ENCODE peak calls at places on chromosomes 1 and 21, in five cellular contexts. Q is nephron progenitor cell, A is cardiac fibroblast, J is GM12865, K is astrocyte of the spinal cord. D is an unnamed sample.

GRCh38 chr1:33306561-33307493 is 14.1 kb downstream of the A3GALT2 start:
- DNase-seq in K (no peak), Q (no peak), A (peak), J (no peak), D (peak)

GRCh38 chr1:47703161-47703825 is 265.4 kb downstream of the FOXD2 start:
- DNase-seq in Q (peak), J (no peak), A (peak), K (no peak), D (no peak)

GRCh38 chr21:32653326-32653901 is 41.2 kb upstream of the CFAP298 start:
- DNase-seq in Q (peak), A (peak), K (peak), J (peak), D (peak)

GRCh38 chr1:197519741-197520334 is 251.8 kb downstream of the CRB1 start:
- DNase-seq in K (peak), Q (no peak), A (peak), J (peak), D (peak)

GRCh38 chr1:160798439-160798838 is 2.5 kb downstream of the LY9 start:
- DNase-seq in Q (no peak), A (no peak), J (no peak), K (no peak), D (no peak)

GRCh38 chr21:31343680-31344480 is at the start of gene TIAM1:
- DNase-seq in A (peak), K (peak), J (no peak), Q (peak), D (peak)

GRCh38 chr1:164983023-164983650 is 373.4 kb downstream of the LMX1A start:
- DNase-seq in A (no peak), K (no peak), J (no peak), Q (peak), D (no peak)

GRCh38 chr1:168121314-168122029 is 15.3 kb downstream of the GPR161 start:
- DNase-seq in A (peak), Q (no peak), J (no peak), K (peak), D (peak)

GRCh38 chr1:26697978-26698849 is 2.4 kb downstream of the ARID1A start:
- DNase-seq in Q (peak), A (peak), J (peak), K (peak), D (peak)

GRCh38 chr1:39670689-39671088 is 1.2 kb downstream of the NT5C1A start:
- DNase-seq in Q (no peak), A (no peak), K (no peak), J (no peak), D (no peak)

GRCh38 chr1:203176744-203177460 is 1.3 kb upstream of the MYBPH start:
- DNase-seq in J (no peak), A (no peak), Q (no peak), K (no peak), D (no peak)

GRCh38 chr1:118963456-118964430 is 24.4 kb downstream of the TBX15 start:
- DNase-seq in J (no peak), K (peak), Q (no peak), A (peak), D (peak)

GRCh38 chr1:155974208-155975165 is 3.9 kb downstream of the ARHGEF2 start:
- DNase-seq in Q (no peak), J (no peak), K (no peak), A (no peak), D (no peak)

GRCh38 chr1:64502924-64503323 is 33.0 kb downstream of the CACHD1 start:
- DNase-seq in K (no peak), A (no peak), J (no peak), Q (no peak), D (no peak)

GRCh38 chr1:156859523-156860112 is 701 bp upstream of the INSRR start:
- DNase-seq in J (peak), K (peak), Q (peak), A (peak), D (peak)

GRCh38 chr1:151832318-151832984 is 849 bp upstream of the RORC start:
- DNase-seq in Q (no peak), A (peak), J (no peak), K (no peak), D (peak)

GRCh38 chr1:30692201-30692947 is 31.0 kb downstream of the MATN1 start:
- DNase-seq in K (no peak), A (no peak), J (no peak), Q (no peak), D (no peak)

GRCh38 chr1:202110977-202111376 is 11.7 kb upstream of the GPR37L1 start:
- DNase-seq in K (no peak), J (no peak), A (no peak), Q (no peak), D (no peak)

GRCh38 chr1:46489638-46490602 is at the start of gene DMBX1:
- DNase-seq in K (no peak), J (peak), Q (peak), A (peak), D (no peak)

GRCh38 chr1:246434335-246434734 is 72.7 kb downstream of the SMYD3 start:
- DNase-seq in K (no peak), J (no peak), Q (no peak), A (no peak), D (no peak)

GRCh38 chr1:3293563-3294080 is 160.8 kb upstream of the ARHGEF16 start:
- DNase-seq in A (no peak), Q (no peak), K (no peak), J (no peak), D (no peak)

GRCh38 chr1:99590578-99591209 is 55.2 kb upstream of the PALMD start:
- DNase-seq in J (peak), Q (no peak), K (peak), A (peak), D (peak)

GRCh38 chr1:226977973-226978344 is 37.9 kb downstream of the COQ8A start:
- DNase-seq in J (no peak), Q (no peak), K (no peak), A (no peak), D (no peak)

GRCh38 chr1:178137238-178137637 is 43.3 kb downstream of the RASAL2 start:
- DNase-seq in K (no peak), A (peak), Q (no peak), J (no peak), D (no peak)

GRCh38 chr1:23980725-23981063 is 567 bp upstream of the SRSF10 start:
- DNase-seq in J (peak), Q (peak), K (peak), A (no peak), D (no peak)

GRCh38 chr1:19010995-19011696 is 54.7 kb upstream of the IFFO2 start:
- DNase-seq in Q (no peak), K (peak), J (peak), A (peak), D (peak)

GRCh38 chr21:37503848-37504467 is 137.4 kb downstream of the DYRK1A start:
- DNase-seq in K (peak), Q (no peak), A (peak), J (no peak), D (peak)

GRCh38 chr1:234725177-234726132 is 115.5 kb upstream of the IRF2BP2 start:
- DNase-seq in K (peak), J (peak), A (peak), Q (no peak), D (peak)

GRCh38 chr1:18643154-18644012 is 12.7 kb downstream of the PAX7 start:
- DNase-seq in K (no peak), Q (no peak), J (no peak), A (no peak), D (no peak)

GRCh38 chr21:17819878-17820232 is 699 bp upstream of the C21orf91 start:
- DNase-seq in A (no peak), K (no peak), J (peak), Q (no peak), D (no peak)

GRCh38 chr1:243846761-243847160 is 3.3 kb downstream of the AKT3 start:
- DNase-seq in A (no peak), K (no peak), Q (no peak), J (no peak), D (no peak)

GRCh38 chr1:236759252-236759859 is 35.7 kb upstream of the MTR start:
- DNase-seq in J (peak), A (peak), K (peak), Q (peak), D (peak)

GRCh38 chr1:25799758-25800537 is at the start of gene SELENON:
- DNase-seq in J (no peak), K (peak), A (peak), Q (peak), D (peak)

DNA sequence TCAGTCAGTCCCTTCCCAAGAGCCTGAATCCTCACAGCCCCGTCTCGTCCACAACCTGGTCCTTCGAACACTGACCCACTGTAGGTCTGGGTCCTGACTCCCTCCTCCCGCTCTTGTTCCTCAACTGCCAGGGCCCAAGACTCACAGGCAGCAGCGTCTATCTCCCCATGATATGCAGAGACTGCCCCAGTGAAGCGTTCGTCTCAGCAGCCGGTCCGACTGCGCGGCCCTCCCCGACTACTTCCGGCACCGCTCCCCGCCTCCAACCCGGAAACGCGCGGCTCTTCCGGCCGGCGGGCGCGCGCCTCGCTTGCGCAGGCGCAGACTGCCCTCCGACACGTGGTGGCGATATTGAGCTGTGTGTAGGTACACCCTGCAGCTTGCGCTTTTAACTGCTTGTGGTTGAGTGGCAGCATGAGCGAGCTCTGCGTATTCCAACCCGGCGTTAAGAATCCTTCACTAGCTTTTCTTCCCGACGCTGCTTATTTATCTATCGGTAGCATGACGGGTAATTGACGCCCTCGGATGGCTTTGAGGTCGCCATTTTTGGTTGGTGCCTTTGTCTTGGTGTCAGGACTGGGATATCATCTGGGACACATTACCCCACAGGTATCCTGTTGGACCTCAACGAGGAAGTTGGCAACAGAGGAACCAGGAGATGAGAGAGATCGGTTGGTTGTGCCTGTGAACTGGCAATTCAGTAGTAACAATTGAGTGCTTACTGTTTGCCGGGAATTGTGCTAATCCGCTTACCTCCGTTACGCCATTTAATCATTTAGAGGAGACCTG is at the start of gene TAF12:
- DNase-seq in A (peak), Q (peak), K (peak), J (peak), D (peak)
- TF ChIP-seq CTCF in A (no peak), Q (peak), K (peak), J (peak), D (no peak)

GRCh38 chr1:248686815-248687214 is 15.8 kb downstream of the OR14I1 start:
- DNase-seq in J (peak), K (no peak), Q (no peak), A (no peak), D (no peak)
- TF ChIP-seq CTCF in J (peak), K (no peak), Q (no peak), A (no peak), D (no peak)

DNA sequence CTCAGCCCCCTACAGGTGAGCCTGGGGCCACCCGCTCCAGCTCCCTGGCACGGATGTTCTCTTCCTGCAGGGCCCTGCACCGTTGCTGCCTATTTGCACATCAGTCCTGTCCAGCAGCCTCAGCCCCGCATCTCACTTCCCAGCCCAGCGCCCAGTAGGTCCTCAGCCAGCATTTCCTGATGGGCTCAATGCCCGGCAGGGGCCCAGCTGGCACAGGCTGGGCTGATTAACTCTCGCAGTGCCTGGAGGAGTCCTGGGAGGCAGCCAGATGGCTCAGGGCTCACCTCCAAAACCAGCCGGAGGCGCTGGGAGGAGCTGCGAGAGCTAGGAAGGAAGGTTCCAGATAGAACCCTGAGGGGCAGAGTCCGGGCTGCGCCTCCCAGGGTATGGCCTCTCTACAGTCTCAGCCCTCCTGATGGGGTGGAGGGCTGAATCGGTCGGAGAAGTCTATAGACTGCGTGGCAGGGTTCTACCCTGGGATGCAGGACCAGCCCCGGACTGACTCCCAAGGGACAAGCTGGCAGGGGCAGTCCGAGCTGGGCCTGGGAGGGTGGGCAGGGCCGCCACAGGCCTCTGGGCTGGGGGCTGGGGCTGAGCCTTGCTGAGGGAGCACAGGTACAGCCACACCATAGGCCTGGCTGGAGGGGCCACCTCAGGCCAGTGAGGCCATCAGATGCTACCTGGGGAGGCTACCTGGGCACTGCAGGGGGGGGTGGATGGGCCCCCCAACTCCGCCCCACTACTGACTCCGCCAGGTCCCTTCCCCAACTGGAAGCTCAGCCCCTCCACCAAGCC is 19.2 kb upstream of the CLSTN1 start:
- DNase-seq in A (peak), J (no peak), Q (no peak), K (peak), D (peak)
- TF ChIP-seq CTCF in A (no peak), J (no peak), Q (no peak), K (peak), D (no peak)

GRCh38 chr1:54800899-54801759 is at the start of gene TTC22:
- DNase-seq in J (peak), K (no peak), Q (peak), A (no peak), D (no peak)
- TF ChIP-seq CTCF in J (peak), K (peak), Q (peak), A (peak), D (peak)

GRCh38 chr1:44810101-44810761 is 1.9 kb downstream of the BTBD19 start:
- DNase-seq in J (peak), Q (no peak), A (peak), K (peak), D (no peak)

GRCh38 chr1:44808938-44809917 is 905 bp downstream of the BTBD19 start:
- DNase-seq in K (peak), A (peak), J (peak), Q (no peak), D (peak)

GRCh38 chr1:44812822-44813543 is 4.7 kb downstream of the BTBD19 start:
- DNase-seq in J (no peak), Q (no peak), A (no peak), K (no peak), D (no peak)

GRCh38 chr1:44811714-44812151 is 3.4 kb downstream of the BTBD19 start:
- DNase-seq in A (peak), J (no peak), Q (no peak), K (peak), D (peak)

DNA sequence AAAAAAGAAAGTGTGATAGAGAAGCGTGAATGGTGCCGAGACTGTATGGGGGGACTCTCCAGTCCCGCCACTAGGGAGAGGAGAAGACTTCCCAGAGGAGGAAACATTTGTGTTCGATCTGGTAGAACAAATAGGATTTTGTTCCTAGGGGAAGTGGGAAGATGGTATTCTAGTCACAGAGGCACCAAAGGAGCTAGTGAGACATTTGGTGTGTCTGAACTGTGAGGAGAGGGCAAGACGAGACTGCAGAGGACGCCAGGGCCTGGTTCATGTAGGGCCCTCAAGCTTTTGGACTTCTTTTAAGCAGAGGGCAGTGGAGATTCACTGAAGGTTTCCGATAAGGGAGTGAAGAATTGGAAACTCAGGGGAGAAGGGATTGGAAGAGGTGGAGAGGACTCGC is 2.9 kb downstream of the BTBD19 start:
- DNase-seq in Q (no peak), A (no peak), J (no peak), K (no peak), D (no peak)
- TF ChIP-seq CTCF in Q (no peak), A (no peak), J (no peak), K (no peak), D (no peak)

GRCh38 chr1:180153032-180153431 is 1.6 kb upstream of the QSOX1 start:
- DNase-seq in A (no peak), J (no peak), Q (no peak), K (no peak), D (no peak)

GRCh38 chr1:180156201-180156600 is 1.5 kb downstream of the QSOX1 start:
- DNase-seq in Q (no peak), A (no peak), K (no peak), J (no peak), D (no peak)

GRCh38 chr1:180154003-180154324 is 705 bp upstream of the QSOX1 start:
- DNase-seq in J (no peak), K (no peak), Q (no peak), A (no peak), D (no peak)

GRCh38 chr1:180155202-180155682 is 573 bp downstream of the QSOX1 start:
- DNase-seq in Q (no peak), K (no peak), A (no peak), J (peak), D (no peak)

GRCh38 chr1:180154325-180155201 is at the start of gene QSOX1:
- DNase-seq in J (peak), A (peak), K (peak), Q (peak), D (peak)
- TF ChIP-seq CTCF in J (no peak), A (no peak), K (no peak), Q (no peak), D (no peak)

D was measured in fibroblast of pulmonary artery.